ENCODE peak calls at places on chromosomes 6 and 20, in five cellular contexts. N is cardiac muscle cell, X is heart left ventricle, B is Peyer's patch, K is astrocyte of the cerebellum. J is an unnamed sample.
A peak's percentile ranks its signal among the peaks of the same experiment; 100 is the strongest.

GRCh38 chr20:52924411-52925271 is 47.5 kb upstream of the TSHZ2 start:
- DNase-seq in N (no peak), B (no peak), K (no peak), X (no peak), J (no peak)

GRCh38 chr20:7971536-7972285 is 31.5 kb upstream of the HAO1 start:
- DNase-seq in B (no peak), X (no peak), K (no peak), N (no peak), J (no peak)

GRCh38 chr6:146408583-146408982 is 135.1 kb upstream of the RAB32 start:
- DNase-seq in N (no peak), K (no peak), X (no peak), B (no peak), J (no peak)

GRCh38 chr6:101386982-101387381 is 6.5 kb upstream of the GRIK2 start:
- DNase-seq in N (peak; percentile 39), X (no peak), K (no peak), B (no peak), J (no peak)

GRCh38 chr6:82750570-82750969 is 315.1 kb downstream of the UBE3D start:
- DNase-seq in B (no peak), N (no peak), K (peak; percentile 86), X (no peak), J (peak; percentile 52)

GRCh38 chr6:161273752-161274487 is at the start of gene AGPAT4:
- DNase-seq in X (no peak), N (peak; percentile 94), B (peak; percentile 76), K (peak; percentile 97), J (peak; percentile 93)

GRCh38 chr6:27237089-27237723 is 10.3 kb upstream of the PRSS16 start:
- DNase-seq in N (no peak), K (no peak), X (no peak), B (no peak), J (peak; percentile 4)

GRCh38 chr6:80182291-80182690 is 75.8 kb downstream of the BCKDHB start:
- DNase-seq in B (no peak), X (no peak), N (no peak), K (peak; percentile 16), J (no peak)

GRCh38 chr6:10951675-10952282 is 64.9 kb downstream of the SYCP2L start:
- DNase-seq in B (no peak), X (no peak), K (peak; percentile 31), N (peak; percentile 24), J (peak; percentile 27)

GRCh38 chr6:87334683-87335082 is 5.6 kb upstream of the GJB7 start:
- DNase-seq in K (no peak), X (no peak), N (no peak), B (no peak), J (no peak)

GRCh38 chr6:87336367-87336766 is 7.3 kb upstream of the GJB7 start:
- DNase-seq in B (no peak), K (no peak), N (peak; percentile 11), X (no peak), J (no peak)

GRCh38 chr6:87330961-87331360 is 1.9 kb upstream of the GJB7 start:
- DNase-seq in N (no peak), K (no peak), B (no peak), X (no peak), J (no peak)

GRCh38 chr6:87333033-87333432 is 4.0 kb upstream of the GJB7 start:
- DNase-seq in B (no peak), X (no peak), K (no peak), N (no peak), J (no peak)

DNA sequence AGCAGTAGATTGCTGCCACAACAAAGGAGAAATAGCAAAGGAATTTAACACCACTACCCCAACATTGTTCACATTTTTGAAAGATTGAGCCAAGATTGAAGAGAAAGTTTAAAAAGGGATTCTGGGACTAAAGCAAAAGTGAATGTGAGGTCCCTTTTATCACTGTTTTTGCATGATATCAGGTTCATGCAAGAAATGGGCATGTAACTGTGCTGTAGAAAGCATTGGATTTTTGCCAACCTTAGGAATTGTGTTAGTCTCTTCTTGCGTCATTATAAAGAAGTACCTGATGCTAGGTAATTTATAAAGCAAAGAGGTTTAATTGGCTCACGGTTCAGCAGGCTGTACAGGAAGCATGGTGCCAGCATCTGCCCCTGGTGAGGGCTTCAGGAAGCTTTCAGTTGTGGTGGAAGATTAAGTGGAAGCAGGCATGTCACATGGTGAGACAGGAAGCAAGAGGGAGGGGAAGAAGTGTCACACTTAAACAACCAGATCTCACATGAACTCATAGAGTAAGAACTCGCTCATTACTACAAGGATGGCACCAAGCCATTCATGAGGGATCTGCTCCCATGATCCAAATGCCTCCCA is 4.6 kb upstream of the GJB7 start:
- DNase-seq in B (no peak), N (no peak), K (no peak), X (no peak), J (no peak)
- H3K4me3 ChIP-seq in B (no peak overlapping the region), N (no peak overlapping the region), K (no peak overlapping the region), X (no peak overlapping the region), J (no peak overlapping the region)

GRCh38 chr20:41304002-41304401 is 13.5 kb downstream of the ZHX3 start:
- DNase-seq in K (no peak), B (no peak), X (no peak), N (no peak), J (no peak)

GRCh38 chr20:41307021-41307420 is 10.5 kb downstream of the ZHX3 start:
- DNase-seq in K (no peak), B (no peak), X (no peak), N (no peak), J (no peak)

GRCh38 chr20:41308290-41308691 is 9.2 kb downstream of the ZHX3 start:
- DNase-seq in K (peak; percentile 83), B (no peak), X (no peak), N (no peak), J (no peak)

GRCh38 chr20:41304413-41305079 is 13.0 kb downstream of the ZHX3 start:
- DNase-seq in N (no peak), B (no peak), X (no peak), K (no peak), J (no peak)

DNA sequence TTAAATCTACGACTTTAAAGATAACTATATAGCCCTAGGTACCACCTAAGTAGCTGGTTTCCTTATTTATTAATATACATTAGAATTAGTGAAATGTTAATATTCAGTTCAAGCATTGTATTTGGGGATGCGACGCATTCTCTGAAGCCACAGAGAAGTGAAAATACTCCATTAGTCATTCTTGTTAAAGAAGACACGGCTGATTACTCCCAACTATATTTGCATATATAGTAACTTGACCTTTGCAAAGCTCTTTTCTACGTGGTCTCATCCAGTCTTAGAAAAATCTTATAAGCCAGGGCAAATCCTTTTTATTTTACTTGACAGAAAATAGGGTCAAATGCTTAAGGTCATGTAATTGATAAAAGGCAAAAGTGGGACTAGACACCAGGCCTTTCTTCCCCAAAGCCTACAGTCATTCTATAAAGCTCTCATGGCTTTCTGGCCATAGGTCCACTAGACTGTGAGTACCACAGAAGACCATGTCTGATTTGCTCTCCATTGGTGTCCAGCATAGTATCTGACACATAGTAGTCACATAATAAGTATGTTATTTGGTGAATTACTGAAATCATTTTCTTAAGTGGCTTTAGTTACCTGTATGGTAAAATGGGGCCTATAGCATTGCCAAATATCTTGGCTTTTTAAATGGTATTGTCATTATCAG is 11.3 kb downstream of the ZHX3 start:
- DNase-seq in N (no peak), K (no peak), X (no peak), B (no peak), J (no peak)
- H3K4me3 ChIP-seq in N (no peak overlapping the region), K (no peak overlapping the region), X (no peak overlapping the region), B (no peak overlapping the region), J (no peak overlapping the region)

GRCh38 chr6:11965499-11965898 is 46.6 kb upstream of the HIVEP1 start:
- DNase-seq in X (no peak), N (no peak), K (no peak), B (no peak), J (no peak)

GRCh38 chr6:11961923-11962322 is 50.2 kb upstream of the HIVEP1 start:
- DNase-seq in K (no peak), X (no peak), N (no peak), B (no peak), J (no peak)

GRCh38 chr6:11964729-11965128 is 47.4 kb upstream of the HIVEP1 start:
- DNase-seq in X (no peak), K (no peak), B (no peak), N (no peak), J (no peak)

GRCh38 chr6:11964101-11964500 is 48.0 kb upstream of the HIVEP1 start:
- DNase-seq in N (no peak), X (no peak), K (no peak), B (no peak), J (no peak)

GRCh38 chr6:11961137-11961779 is 50.9 kb upstream of the HIVEP1 start:
- DNase-seq in N (no peak), K (no peak), B (no peak), X (no peak), J (no peak)
- H3K4me3 ChIP-seq in N (no peak overlapping the region), K (no peak overlapping the region), B (no peak overlapping the region), X (no peak overlapping the region), J (no peak overlapping the region)

DNA sequence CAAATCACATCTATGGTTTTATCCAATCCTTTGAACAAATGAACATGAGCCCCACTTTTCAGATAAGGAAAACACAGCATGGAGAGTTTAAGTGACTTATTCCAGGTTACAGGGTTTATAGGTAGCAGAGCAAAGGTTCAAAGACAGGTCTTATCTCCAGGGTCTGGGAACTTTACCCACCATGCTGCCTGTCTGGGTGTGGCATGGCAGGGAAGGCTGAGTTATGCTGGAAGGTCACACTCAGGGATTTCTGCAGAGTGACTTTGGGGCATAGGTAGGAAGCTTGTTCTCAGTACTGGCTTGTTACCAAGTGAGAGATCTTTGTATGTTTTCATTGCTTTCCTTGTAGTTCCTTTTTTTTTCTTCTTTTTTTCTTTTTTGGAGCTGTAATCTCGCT is 1.8 kb downstream of the ZNF831 start:
- DNase-seq in X (no peak), K (no peak), N (no peak), B (peak; percentile 73), J (no peak)
- H3K4me3 ChIP-seq in X (no peak overlapping the region), K (no peak overlapping the region), N (no peak overlapping the region), B (peak overlapping the region; percentile 7), J (no peak overlapping the region)

GRCh38 chr6:168353041-168353440 is 33.5 kb upstream of the DACT2 start:
- DNase-seq in N (no peak), B (no peak), X (no peak), K (no peak), J (no peak)
- H3K4me3 ChIP-seq in N (no peak overlapping the region), B (no peak overlapping the region), X (no peak overlapping the region), K (no peak overlapping the region), J (no peak overlapping the region)

GRCh38 chr6:165306955-165307354 is 2.5 kb downstream of the C6orf118 start:
- DNase-seq in N (no peak), K (no peak), B (no peak), X (no peak), J (no peak)

DNA sequence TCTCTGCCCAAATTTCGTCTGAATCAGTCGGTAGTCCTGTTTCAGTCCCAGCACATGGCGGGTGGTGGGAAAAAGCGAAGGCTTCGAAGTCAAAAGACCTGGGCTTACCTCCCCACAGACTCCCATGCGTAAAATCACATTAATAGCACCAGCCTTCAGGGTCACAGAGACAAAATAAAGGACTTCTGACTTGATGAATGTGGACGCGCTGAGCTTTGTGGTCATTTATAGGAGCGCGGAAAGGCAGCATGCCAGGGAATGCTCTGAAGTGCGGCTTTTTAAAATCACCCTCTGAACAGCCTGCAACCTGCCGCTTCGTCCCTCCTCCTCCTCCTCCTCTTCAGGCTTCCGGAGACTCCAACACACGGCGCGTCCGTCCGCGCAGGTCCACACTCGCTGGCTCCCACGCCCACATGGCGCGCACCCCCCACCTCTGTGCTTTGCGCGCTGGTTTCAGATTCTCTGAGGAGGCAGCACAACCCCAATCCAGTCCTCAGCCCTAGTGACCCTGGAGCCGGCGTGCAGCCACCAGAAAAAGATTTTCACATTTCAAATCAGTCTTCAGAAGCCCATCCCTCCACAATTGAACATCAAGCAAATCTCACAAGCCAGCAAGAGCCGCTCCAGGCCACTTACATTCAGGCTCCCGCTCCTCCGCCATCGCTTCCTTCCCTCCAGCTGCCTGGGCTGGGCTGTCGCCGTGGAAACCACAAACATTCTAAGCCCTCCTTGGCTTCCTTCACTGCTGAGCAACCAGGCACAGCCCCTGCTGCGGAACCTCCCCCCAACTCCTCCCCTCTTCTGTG is at the start of gene C6orf118:
- DNase-seq in K (peak; percentile 75), B (no peak), N (peak; percentile 88), X (no peak), J (peak; percentile 1)
- H3K4me3 ChIP-seq in K (peak within 1 kb of the TSS; percentile 51), B (no peak within 1 kb of the TSS), N (peak within 1 kb of the TSS; percentile 24), X (peak within 1 kb of the TSS; percentile 49), J (peak within 1 kb of the TSS; percentile 35)

J was measured in AG09309.